ENCODE peak calls at places on chromosomes 2 and 18, in seven cellular contexts. A, W, S, J, B, Z and U are unnamed samples. For H3K27me3, the result is how much of the 10 kb centered on the place peaks cover.

GRCh38 chr2:181138816-181139215 is 158.4 kb downstream of the UBE2E3 start:
- DNase-seq in A (no peak), W (no peak), S (no peak), J (no peak), B (no peak), Z (no peak), U (no peak)

GRCh38 chr2:141306368-141306767 is 824.4 kb downstream of the LRP1B start:
- DNase-seq in A (no peak), W (no peak), S (no peak), J (no peak), B (no peak), Z (no peak), U (no peak)

GRCh38 chr18:65990944-65991708 is 240.3 kb downstream of the CDH7 start:
- DNase-seq in A (no peak), W (no peak), S (no peak), J (no peak), B (no peak), Z (no peak), U (no peak)

GRCh38 chr2:91477731-91478672 is 2786.5 kb downstream of the RPIA start:
- DNase-seq in A (peak), W (peak), S (peak), J (peak), B (no peak), Z (peak), U (no peak)

GRCh38 chr18:25832008-25832604 is 258.3 kb downstream of the SS18 start:
- DNase-seq in A (peak), W (peak), S (peak), J (peak), B (no peak), Z (peak), U (no peak)

GRCh38 chr2:54176577-54176976 is 61.2 kb downstream of the ACYP2 start:
- DNase-seq in A (no peak), W (peak), S (peak), J (peak), B (no peak), Z (peak), U (no peak)

GRCh38 chr2:59932341-59932740 is 621.1 kb downstream of the BCL11A start:
- DNase-seq in A (no peak), W (no peak), S (no peak), J (no peak), B (no peak), Z (no peak), U (no peak)

GRCh38 chr2:98134138-98134537 is 47.2 kb downstream of the VWA3B start:
- DNase-seq in A (no peak), W (no peak), S (peak), J (peak), B (no peak), Z (no peak), U (peak)

GRCh38 chr2:31980674-31981356 is 30.0 kb downstream of the MEMO1 start:
- DNase-seq in A (no peak), W (no peak), S (no peak), J (peak), B (no peak), Z (no peak), U (peak)

GRCh38 chr2:14866953-14867352 is 234.4 kb downstream of the LRATD1 start:
- DNase-seq in A (no peak), W (no peak), S (no peak), J (no peak), B (no peak), Z (no peak), U (no peak)

GRCh38 chr2:26212011-26212410 is 32.4 kb downstream of the HADHA start:
- DNase-seq in A (no peak), W (no peak), S (no peak), J (no peak), B (no peak), Z (no peak), U (no peak)

GRCh38 chr2:239153806-239154591 is 246.8 kb downstream of the HDAC4 start:
- DNase-seq in A (no peak), W (peak), S (peak), J (no peak), B (no peak), Z (peak), U (no peak)

GRCh38 chr18:26004827-26005226 is 85.6 kb downstream of the SS18 start:
- DNase-seq in A (no peak), W (no peak), S (no peak), J (no peak), B (no peak), Z (no peak), U (no peak)

GRCh38 chr2:130341562-130342019 is 1.1 kb upstream of the IMP4 start:
- DNase-seq in A (no peak), W (no peak), S (no peak), J (no peak), B (no peak), Z (no peak), U (no peak)

GRCh38 chr2:127134833-127135830 is 28.2 kb upstream of the BIN1 start:
- DNase-seq in A (no peak), W (no peak), S (peak), J (no peak), B (no peak), Z (no peak), U (no peak)

GRCh38 chr2:213376644-213377043 is 92.4 kb downstream of the SPAG16 start:
- DNase-seq in A (no peak), W (no peak), S (no peak), J (no peak), B (no peak), Z (no peak), U (no peak)

GRCh38 chr2:144548532-144549191 is 28.7 kb upstream of the ZEB2 start:
- DNase-seq in A (no peak), W (no peak), S (no peak), J (no peak), B (no peak), Z (no peak), U (peak)

GRCh38 chr2:28691774-28692281 is 59.8 kb upstream of the PPP1CB start:
- DNase-seq in A (no peak), W (no peak), S (peak), J (peak), B (no peak), Z (no peak), U (no peak)

GRCh38 chr2:234329202-234329930 is 167.5 kb downstream of the ARL4C start:
- DNase-seq in A (no peak), W (no peak), S (no peak), J (no peak), B (no peak), Z (no peak), U (no peak)

GRCh38 chr2:224412064-224412921 is 10.4 kb upstream of the FAM124B start:
- DNase-seq in A (no peak), W (no peak), S (peak), J (no peak), B (no peak), Z (no peak), U (no peak)

GRCh38 chr2:179701524-179702110 is 159.8 kb downstream of the ZNF385B start:
- DNase-seq in A (no peak), W (no peak), S (no peak), J (no peak), B (no peak), Z (no peak), U (no peak)

GRCh38 chr2:132589060-132589765 is 80.8 kb downstream of the LYPD1 start:
- DNase-seq in A (no peak), W (no peak), S (no peak), J (no peak), B (no peak), Z (no peak), U (no peak)

GRCh38 chr18:66655407-66655806 is 51.5 kb upstream of the CDH19 start:
- DNase-seq in A (no peak), W (no peak), S (no peak), J (no peak), B (no peak), Z (no peak), U (no peak)

GRCh38 chr2:105795575-105795934 is 50.8 kb downstream of the NCK2 start:
- DNase-seq in A (no peak), W (no peak), S (no peak), J (peak), B (no peak), Z (no peak), U (no peak)

GRCh38 chr2:240956161-240956934 is 42.1 kb upstream of the SNED1 start:
- DNase-seq in A (peak), W (peak), S (no peak), J (no peak), B (no peak), Z (peak), U (no peak)

GRCh38 chr2:78677774-78678173 is 347.7 kb upstream of the REG3G start:
- DNase-seq in A (no peak), W (no peak), S (no peak), J (no peak), B (no peak), Z (no peak), U (no peak)

GRCh38 chr18:24126155-24126947 is 12.5 kb upstream of the CABYR start:
- DNase-seq in A (no peak), W (no peak), S (no peak), J (no peak), B (no peak), Z (no peak), U (no peak)

GRCh38 chr2:118120001-118120400 is 31.7 kb downstream of the INSIG2 start:
- DNase-seq in A (no peak), W (no peak), S (no peak), J (no peak), B (no peak), Z (no peak), U (no peak)

GRCh38 chr18:13502585-13502984 is 223.8 kb downstream of the FAM210A start:
- DNase-seq in A (no peak), W (no peak), S (peak), J (peak), B (no peak), Z (no peak), U (no peak)

GRCh38 chr2:23596316-23596885 is 211.4 kb downstream of the KLHL29 start:
- DNase-seq in A (no peak), W (no peak), S (peak), J (no peak), B (no peak), Z (no peak), U (no peak)

GRCh38 chr2:69020496-69020895 is 7.5 kb downstream of the ANTXR1 start:
- DNase-seq in A (no peak), W (no peak), S (no peak), J (no peak), B (no peak), Z (no peak), U (no peak)

GRCh38 chr2:26168785-26169184 is 4.1 kb upstream of the GAREM2 start:
- DNase-seq in A (no peak), W (no peak), S (no peak), J (no peak), B (no peak), Z (no peak), U (no peak)

GRCh38 chr2:79855264-79856006 is 342.6 kb downstream of the CTNNA2 start:
- DNase-seq in A (peak), W (peak), S (no peak), J (no peak), B (no peak), Z (no peak), U (no peak)

GRCh38 chr2:95347681-95348608 is 50.8 kb downstream of the KCNIP3 start:
- DNase-seq in A (peak), W (no peak), S (peak), J (no peak), B (no peak), Z (no peak), U (no peak)

GRCh38 chr2:16171425-16171920 is 231.1 kb downstream of the MYCN start:
- DNase-seq in A (no peak), W (no peak), S (no peak), J (no peak), B (no peak), Z (no peak), U (no peak)

GRCh38 chr2:46922049-46922448 is 6.4 kb upstream of the MCFD2 start:
- DNase-seq in A (no peak), W (no peak), S (no peak), J (peak), B (no peak), Z (no peak), U (no peak)

GRCh38 chr2:33205693-33206434 is 259.1 kb downstream of the LTBP1 start:
- DNase-seq in A (no peak), W (no peak), S (no peak), J (no peak), B (no peak), Z (no peak), U (no peak)

GRCh38 chr18:76482971-76483691 is 11.9 kb downstream of the ZNF516 start:
- DNase-seq in A (no peak), W (no peak), S (no peak), J (no peak), B (no peak), Z (no peak), U (no peak)

DNA sequence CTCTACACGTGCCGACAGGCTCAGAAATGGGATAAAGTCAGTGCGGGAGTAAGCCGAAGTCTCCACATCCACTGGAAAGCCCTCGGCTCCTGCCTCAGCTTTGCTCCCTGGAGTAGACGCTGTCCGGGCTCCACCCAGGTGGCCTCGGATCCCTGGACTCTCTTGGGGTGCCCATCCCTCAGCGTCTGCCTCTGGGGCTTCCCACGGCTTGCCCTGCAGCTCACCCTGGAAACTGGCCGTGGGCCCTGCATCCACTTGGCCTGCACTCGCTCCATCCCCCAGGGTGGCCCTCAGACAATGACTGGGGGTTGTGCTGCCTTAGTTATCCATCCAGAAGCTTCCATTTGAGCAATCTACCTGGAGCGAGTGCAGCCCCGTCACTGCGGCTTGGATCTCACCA is 36.2 kb upstream of the TAF1B start:
- DNase-seq in A (no peak), W (no peak), S (no peak), J (no peak), B (no peak), Z (no peak), U (no peak)
- H3K27me3 ChIP-seq in A (under half), W (under half), S (under half), J (under half), B (under half), Z (under half), U (under half)

GRCh38 chr2:137199751-137200150 is 434.4 kb downstream of the THSD7B start:
- DNase-seq in A (no peak), W (no peak), S (no peak), J (no peak), B (no peak), Z (no peak), U (no peak)
- H3K27ac ChIP-seq in A (no peak), W (no peak), S (no peak), J (no peak), B (no peak), Z (no peak), U (no peak)

DNA sequence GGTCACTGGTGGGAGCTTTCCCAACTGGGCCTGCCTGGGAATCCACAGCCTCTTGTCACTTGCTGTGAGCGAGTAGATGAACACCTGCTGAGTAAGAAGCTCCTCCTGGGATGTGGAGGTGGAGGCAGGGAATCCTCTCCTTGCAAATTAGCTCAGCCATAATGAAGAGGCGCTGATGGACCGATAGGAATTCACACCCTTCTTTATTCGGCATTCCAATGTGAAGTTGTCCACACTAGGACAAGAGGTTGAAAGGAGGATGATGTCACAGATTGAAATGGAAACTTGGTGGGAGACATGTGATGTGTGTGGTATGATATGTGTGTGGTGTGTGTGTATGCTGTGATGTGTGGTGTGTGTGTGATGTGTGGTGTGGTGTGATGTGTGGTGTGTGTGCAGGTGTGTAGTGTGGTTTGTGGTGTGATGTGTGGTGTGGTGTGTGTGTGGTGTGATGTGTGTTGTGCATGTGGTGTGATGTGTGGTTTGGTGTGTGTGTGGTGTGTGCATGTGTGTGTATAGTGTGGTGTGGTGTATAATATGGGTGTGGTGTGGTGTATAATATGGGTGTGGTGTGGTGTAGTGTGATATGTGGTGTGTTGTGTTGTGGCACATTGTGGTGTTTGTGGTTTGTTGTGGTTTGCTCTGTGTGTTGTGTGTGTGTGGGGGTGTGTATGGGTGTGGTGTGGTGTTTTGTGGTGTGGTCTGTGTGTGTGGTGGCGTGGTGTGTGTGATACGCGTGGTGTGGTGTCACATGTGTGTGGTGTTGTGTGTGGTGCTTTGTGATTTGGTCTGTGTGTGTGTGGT is 216.4 kb downstream of the BCL2 start:
- DNase-seq in A (no peak), W (no peak), S (no peak), J (no peak), B (no peak), Z (no peak), U (no peak)
- H3K27me3 ChIP-seq in A (under half), W (under half), S (under half), J (under half), B (under half), Z (under half), U (under half)

DNA sequence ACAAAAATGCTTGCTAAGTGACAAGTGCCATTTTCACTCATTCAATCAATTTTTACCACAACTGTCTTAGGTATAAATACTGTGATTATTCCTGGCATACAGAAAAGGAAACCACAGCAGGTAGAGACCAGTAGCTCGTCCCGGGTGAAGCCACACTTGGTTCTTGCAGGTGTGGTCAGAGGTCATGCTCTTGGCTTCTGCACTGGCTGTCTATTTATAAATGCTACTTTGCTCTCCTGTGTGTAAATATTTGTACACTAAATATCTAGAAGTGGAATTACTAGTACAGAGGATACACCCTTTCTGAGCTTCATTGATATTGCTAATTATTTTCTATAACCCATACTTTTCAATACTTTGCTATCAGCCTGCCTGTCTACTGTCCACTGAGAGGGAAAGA is 284.6 kb downstream of the MYT1L start:
- DNase-seq in A (no peak), W (no peak), S (no peak), J (no peak), B (no peak), Z (no peak), U (no peak)
- H3K27ac ChIP-seq in A (no peak), W (no peak), S (no peak), J (no peak), B (no peak), Z (no peak), U (no peak)